ENCODE peak calls at places on chromosomes 7 and 10, in four cellular contexts. One of them, this sample, is unnamed.

GRCh38 chr7:129678606-129679005 is 67.1 kb downstream of the NRF1 start:
- DNase-seq in HCT116: no peak
- DNase-seq in GM23338: no peak
- DNase-seq in PC-3: no peak
- DNase-seq in this sample: no peak

GRCh38 chr7:133753513-133753912 is 373.6 kb upstream of the LRGUK start:
- DNase-seq in PC-3: peak; percentile 74
- DNase-seq in GM23338: peak; percentile 42
- DNase-seq in HCT116: no peak
- DNase-seq in this sample: no peak

GRCh38 chr10:74282853-74283205 is 131.8 kb downstream of the ADK start:
- DNase-seq in HCT116: no peak
- DNase-seq in GM23338: no peak
- DNase-seq in PC-3: peak; percentile 99
- DNase-seq in this sample: no peak

GRCh38 chr7:98515201-98515600 is 101.9 kb upstream of the NPTX2 start:
- DNase-seq in GM23338: no peak
- DNase-seq in PC-3: no peak
- DNase-seq in HCT116: no peak
- DNase-seq in this sample: no peak

GRCh38 chr7:157774495-157774894 is 437.7 kb downstream of the DNAJB6 start:
- DNase-seq in PC-3: no peak
- DNase-seq in HCT116: no peak
- DNase-seq in GM23338: no peak
- DNase-seq in this sample: no peak

GRCh38 chr7:55255501-55256445 is 109.4 kb upstream of the LANCL2 start:
- DNase-seq in PC-3: peak; percentile 85
- DNase-seq in GM23338: peak; percentile 85
- DNase-seq in HCT116: peak; percentile 60
- DNase-seq in this sample: peak; percentile 93

GRCh38 chr10:91566142-91566541 is 66.7 kb downstream of the PPP1R3C start:
- DNase-seq in GM23338: no peak
- DNase-seq in HCT116: no peak
- DNase-seq in PC-3: no peak
- DNase-seq in this sample: no peak

GRCh38 chr7:36153571-36154097 is 580 bp downstream of the EEPD1 start:
- DNase-seq in GM23338: peak; percentile 41
- DNase-seq in HCT116: no peak
- DNase-seq in PC-3: peak; percentile 15
- DNase-seq in this sample: no peak

GRCh38 chr10:52314007-52314821 is at the start of gene DKK1:
- DNase-seq in PC-3: peak; percentile 100
- DNase-seq in HCT116: peak; percentile 86
- DNase-seq in GM23338: peak; percentile 91
- DNase-seq in this sample: peak; percentile 89

GRCh38 chr10:6915307-6915706 is 335.2 kb upstream of the PRKCQ start:
- DNase-seq in PC-3: no peak
- DNase-seq in HCT116: no peak
- DNase-seq in GM23338: no peak
- DNase-seq in this sample: no peak

GRCh38 chr7:65269150-65269856 is 104.4 kb upstream of the ZNF92 start:
- DNase-seq in GM23338: peak; percentile 99
- DNase-seq in HCT116: peak; percentile 75
- DNase-seq in PC-3: no peak
- DNase-seq in this sample: peak; percentile 98

GRCh38 chr10:97428572-97428981 is 2.6 kb downstream of the PGAM1 start:
- DNase-seq in GM23338: peak; percentile 27
- DNase-seq in HCT116: no peak
- DNase-seq in PC-3: no peak
- DNase-seq in this sample: no peak

GRCh38 chr10:13099666-13100348 is at the start of gene OPTN:
- DNase-seq in PC-3: peak; percentile 59
- DNase-seq in HCT116: peak; percentile 64
- DNase-seq in GM23338: peak; percentile 85
- DNase-seq in this sample: peak; percentile 96

GRCh38 chr10:33306126-33306525 is 28.3 kb downstream of the NRP1 start:
- DNase-seq in GM23338: no peak
- DNase-seq in HCT116: no peak
- DNase-seq in PC-3: no peak
- DNase-seq in this sample: no peak

GRCh38 chr7:124246262-124246863 is 213.5 kb upstream of the TMEM229A start:
- DNase-seq in PC-3: peak; percentile 26
- DNase-seq in GM23338: peak; percentile 10
- DNase-seq in HCT116: no peak
- DNase-seq in this sample: no peak

GRCh38 chr7:141118809-141119586 is 45.1 kb downstream of the TMEM178B start:
- DNase-seq in GM23338: peak; percentile 24
- DNase-seq in HCT116: no peak
- DNase-seq in PC-3: no peak
- DNase-seq in this sample: no peak

GRCh38 chr7:42097756-42098155 is 139.3 kb downstream of the GLI3 start:
- DNase-seq in GM23338: no peak
- DNase-seq in HCT116: no peak
- DNase-seq in PC-3: peak; percentile 93
- DNase-seq in this sample: no peak

GRCh38 chr10:85193796-85194195 is 865.4 kb downstream of the CCSER2 start:
- DNase-seq in PC-3: no peak
- DNase-seq in GM23338: no peak
- DNase-seq in HCT116: no peak
- DNase-seq in this sample: no peak

GRCh38 chr7:128215281-128215680 is 25.8 kb upstream of the LEP start:
- DNase-seq in PC-3: peak; percentile 47
- DNase-seq in HCT116: no peak
- DNase-seq in GM23338: no peak
- DNase-seq in this sample: no peak

GRCh38 chr7:100370303-100370702 is 3.0 kb upstream of the PILRA start:
- DNase-seq in PC-3: no peak
- DNase-seq in GM23338: peak; percentile 69
- DNase-seq in HCT116: no peak
- DNase-seq in this sample: no peak

GRCh38 chr7:16422917-16423316 is 1.6 kb upstream of the CRPPA start:
- DNase-seq in HCT116: no peak
- DNase-seq in PC-3: no peak
- DNase-seq in GM23338: peak; percentile 22
- DNase-seq in this sample: no peak

GRCh38 chr7:18555120-18555519 is 59.6 kb downstream of the HDAC9 start:
- DNase-seq in PC-3: no peak
- DNase-seq in HCT116: no peak
- DNase-seq in GM23338: no peak
- DNase-seq in this sample: no peak

GRCh38 chr10:131567279-131568162 is 256.0 kb upstream of the TCERG1L start:
- DNase-seq in PC-3: no peak
- DNase-seq in GM23338: no peak
- DNase-seq in HCT116: no peak
- DNase-seq in this sample: no peak

GRCh38 chr10:61871487-61871886 is 30.0 kb upstream of the ARID5B start:
- DNase-seq in HCT116: no peak
- DNase-seq in GM23338: no peak
- DNase-seq in PC-3: no peak
- DNase-seq in this sample: no peak

GRCh38 chr10:69558559-69558958 is 14.7 kb downstream of the NEUROG3 start:
- DNase-seq in PC-3: no peak
- DNase-seq in GM23338: no peak
- DNase-seq in HCT116: no peak
- DNase-seq in this sample: no peak

GRCh38 chr10:131381576-131381975 is 70.1 kb upstream of the TCERG1L start:
- DNase-seq in HCT116: no peak
- DNase-seq in PC-3: no peak
- DNase-seq in GM23338: no peak
- DNase-seq in this sample: no peak

GRCh38 chr7:12890586-12890985 is 203.2 kb downstream of the ARL4A start:
- DNase-seq in PC-3: no peak
- DNase-seq in HCT116: no peak
- DNase-seq in GM23338: no peak
- DNase-seq in this sample: no peak

GRCh38 chr7:100582650-100583049 is 3.3 kb downstream of the LRCH4 start:
- DNase-seq in HCT116: no peak
- DNase-seq in GM23338: no peak
- DNase-seq in PC-3: no peak
- DNase-seq in this sample: no peak

GRCh38 chr10:122894261-122894944 is 15.0 kb upstream of the FAM24B start:
- DNase-seq in GM23338: peak; percentile 6
- DNase-seq in PC-3: no peak
- DNase-seq in HCT116: no peak
- DNase-seq in this sample: no peak

GRCh38 chr10:114541081-114541833 is 116.8 kb downstream of the ABLIM1 start:
- DNase-seq in GM23338: no peak
- DNase-seq in HCT116: no peak
- DNase-seq in PC-3: peak; percentile 62
- DNase-seq in this sample: no peak

GRCh38 chr10:34710391-34710751 is 104.7 kb downstream of the PARD3 start:
- DNase-seq in GM23338: no peak
- DNase-seq in HCT116: no peak
- DNase-seq in PC-3: peak; percentile 100
- DNase-seq in this sample: no peak

DNA sequence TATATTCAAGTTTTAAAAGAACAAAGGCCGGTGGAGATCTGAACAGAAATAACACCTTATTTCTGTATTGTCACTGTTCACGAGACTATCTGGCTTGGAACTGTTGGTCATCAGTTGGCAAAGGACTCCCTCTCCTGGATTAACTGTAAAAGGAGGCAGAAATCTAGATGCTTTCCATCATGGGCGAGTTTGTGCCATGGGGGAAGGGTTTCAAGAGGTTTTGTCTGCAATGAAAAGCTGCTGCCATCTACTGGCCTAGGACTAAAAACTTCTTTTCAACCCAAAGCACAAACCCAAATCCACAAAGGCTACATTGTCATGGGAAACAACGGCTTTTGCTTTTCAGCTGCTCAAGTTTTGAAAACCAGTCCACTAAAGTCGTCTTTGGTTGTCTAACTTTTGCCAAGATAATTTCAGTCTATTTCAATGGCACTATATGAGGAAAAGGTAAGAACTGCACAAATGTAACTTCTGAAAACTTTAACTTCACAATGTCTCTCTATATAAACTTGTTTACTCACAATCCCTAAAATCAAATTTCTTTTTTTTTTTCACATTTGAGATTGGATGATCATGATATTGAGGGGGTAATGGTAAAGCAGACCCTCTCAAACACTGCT is 196.8 kb downstream of the SKAP2 start:
- DNase-seq in PC-3: peak; percentile 94
- DNase-seq in GM23338: peak; percentile 97
- DNase-seq in HCT116: peak; percentile 94
- DNase-seq in this sample: peak; percentile 71
- TF ChIP-seq CTCF in PC-3: peak; percentile 97
- TF ChIP-seq CTCF in GM23338: peak; percentile 98
- TF ChIP-seq CTCF in HCT116: peak; percentile 99
- TF ChIP-seq CTCF in this sample: peak; percentile 98

GRCh38 chr7:44969049-44969700 is 9.6 kb downstream of the MYO1G start:
- DNase-seq in GM23338: no peak
- DNase-seq in PC-3: no peak
- DNase-seq in HCT116: no peak
- DNase-seq in this sample: peak; percentile 19

GRCh38 chr7:44971991-44972441 is 6.8 kb downstream of the MYO1G start:
- DNase-seq in GM23338: no peak
- DNase-seq in PC-3: no peak
- DNase-seq in HCT116: no peak
- DNase-seq in this sample: no peak

GRCh38 chr7:44971188-44971907 is 7.5 kb downstream of the MYO1G start:
- DNase-seq in GM23338: no peak
- DNase-seq in PC-3: no peak
- DNase-seq in HCT116: no peak
- DNase-seq in this sample: peak; percentile 18

GRCh38 chr7:44969701-44970494 is 8.9 kb downstream of the MYO1G start:
- DNase-seq in HCT116: no peak
- DNase-seq in PC-3: no peak
- DNase-seq in GM23338: no peak
- DNase-seq in this sample: peak; percentile 18

GRCh38 chr7:44970521-44971051 is 8.2 kb downstream of the MYO1G start:
- DNase-seq in GM23338: no peak
- DNase-seq in PC-3: no peak
- DNase-seq in HCT116: no peak
- DNase-seq in this sample: peak; percentile 25
- TF ChIP-seq EZH2phosphoT487 in GM23338: no peak
- TF ChIP-seq EZH2phosphoT487 in PC-3: no peak
- TF ChIP-seq EZH2phosphoT487 in HCT116: no peak
- TF ChIP-seq EZH2phosphoT487 in this sample: no peak

DNA sequence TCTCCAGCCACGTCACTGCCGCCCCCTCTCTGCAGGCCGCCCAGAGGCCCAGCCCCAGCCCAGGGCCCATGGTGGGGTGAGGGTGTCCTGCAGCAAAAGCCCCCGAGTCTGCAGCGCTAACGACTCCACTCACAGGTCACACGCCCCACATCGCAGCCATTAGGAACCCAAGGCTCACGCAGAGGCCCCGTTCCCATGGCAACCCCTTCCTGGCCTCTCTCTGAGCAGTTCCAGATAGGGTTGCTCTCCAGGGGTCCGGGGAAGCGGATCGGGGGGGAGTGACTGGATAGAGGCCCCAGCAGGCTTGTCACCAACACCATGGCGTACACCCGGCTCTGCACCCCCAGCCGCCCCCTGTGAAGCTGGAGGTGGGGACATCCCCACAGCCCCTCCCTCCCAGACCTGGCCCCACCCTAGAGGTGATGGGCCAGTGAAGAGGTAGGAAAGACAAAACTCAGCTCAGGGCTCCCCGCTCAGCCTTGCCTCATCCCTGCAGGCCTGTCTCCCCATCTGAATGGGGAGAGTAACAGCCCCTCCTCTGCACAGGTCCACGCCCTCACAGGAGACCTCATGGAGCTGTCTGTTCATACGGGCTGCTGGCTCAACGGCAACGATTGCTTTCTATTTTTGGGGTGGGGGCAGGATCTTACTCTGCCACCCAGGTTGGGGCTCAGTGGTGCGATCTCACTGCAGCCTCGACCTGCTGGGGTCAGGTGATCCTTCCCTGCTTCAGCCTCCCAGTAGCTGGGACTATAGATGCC is 41.2 kb downstream of the TNRC18 start:
- DNase-seq in PC-3: no peak
- DNase-seq in GM23338: peak; percentile 86
- DNase-seq in HCT116: no peak
- DNase-seq in this sample: peak; percentile 97
- H4K20me1 ChIP-seq in PC-3: peaks cover 11% of the 10 kb centered on the region
- H4K20me1 ChIP-seq in GM23338: peaks cover 6% of the 10 kb centered on the region
- H4K20me1 ChIP-seq in HCT116: no peaks in the 10 kb centered on the region
- H4K20me1 ChIP-seq in this sample: peaks cover 99% of the 10 kb centered on the region

GRCh38 chr7:151032936-151033863 is 5.0 kb downstream of the ABCB8 start:
- DNase-seq in GM23338: peak; percentile 67
- DNase-seq in HCT116: no peak
- DNase-seq in PC-3: no peak
- DNase-seq in this sample: no peak
- TF ChIP-seq CTCF in GM23338: peak; percentile 34
- TF ChIP-seq CTCF in HCT116: no peak
- TF ChIP-seq CTCF in PC-3: peak; percentile 29
- TF ChIP-seq CTCF in this sample: peak; percentile 25

GRCh38 chr10:124213471-124213870 is 120.1 kb upstream of the CHST15 start:
- DNase-seq in HCT116: no peak
- DNase-seq in GM23338: no peak
- DNase-seq in PC-3: peak; percentile 19
- DNase-seq in this sample: no peak
- TF ChIP-seq EZH2phosphoT487 in HCT116: no peak
- TF ChIP-seq EZH2phosphoT487 in GM23338: no peak
- TF ChIP-seq EZH2phosphoT487 in PC-3: no peak
- TF ChIP-seq EZH2phosphoT487 in this sample: no peak